ENCODE peak calls at places on chromosomes 12 and 14, in nine cellular contexts. H is ascending aorta, L is colonic mucosa, W is psoas muscle, V is aorta, Z is mesenchymal stem cell, N is HCT116, F is tibial artery, E is MM.1S. O is an unnamed sample. For H3K4me1, the result is how much of the 10 kb centered on the place peaks cover.

GRCh38 chr14:59308706-59309105 is 120.2 kb downstream of the DAAM1 start:
- DNase-seq in L (no peak), H (no peak), E (no peak), V (no peak), Z (no peak), F (no peak), W (no peak), N (no peak), O (no peak)

GRCh38 chr12:90250766-90251165 is 542.1 kb upstream of the ATP2B1 start:
- DNase-seq in Z (no peak), H (no peak), E (peak), F (peak), N (no peak), W (peak), L (peak), V (peak), O (no peak)

GRCh38 chr12:123478762-123479161 is 20.8 kb downstream of the SNRNP35 start:
- DNase-seq in L (no peak), N (no peak), F (peak), Z (no peak), H (peak), V (peak), W (peak), E (no peak), O (peak)

GRCh38 chr12:42284157-42284556 is 41.7 kb downstream of the ZCRB1 start:
- DNase-seq in E (no peak), V (no peak), N (no peak), H (no peak), F (no peak), Z (no peak), W (no peak), L (no peak), O (no peak)

GRCh38 chr12:95117178-95117599 is 43.8 kb upstream of the NR2C1 start:
- DNase-seq in L (peak), H (no peak), F (peak), W (no peak), V (peak), N (peak), Z (peak), E (peak), O (no peak)

GRCh38 chr14:24298892-24299254 is 707 bp downstream of the DHRS1 start:
- DNase-seq in E (no peak), H (no peak), V (no peak), W (no peak), Z (peak), N (peak), L (peak), F (no peak), O (no peak)

GRCh38 chr14:30214456-30215090 is 286.9 kb upstream of the PRKD1 start:
- DNase-seq in E (peak), Z (peak), N (peak), L (no peak), W (no peak), H (no peak), F (no peak), V (no peak), O (no peak)

GRCh38 chr12:6372403-6373003 is 2.9 kb downstream of the SCNN1A start:
- DNase-seq in L (no peak), H (no peak), Z (peak), F (no peak), E (peak), V (peak), W (no peak), N (peak), O (no peak)

GRCh38 chr12:102349079-102349478 is 131.3 kb downstream of the IGF1 start:
- DNase-seq in W (no peak), F (no peak), N (no peak), E (no peak), L (no peak), V (no peak), Z (no peak), H (no peak), O (no peak)

GRCh38 chr12:96205909-96206308 is 11.7 kb downstream of the ELK3 start:
- DNase-seq in E (no peak), Z (no peak), F (no peak), N (no peak), W (no peak), V (no peak), L (no peak), H (no peak), O (no peak)
- H3K4me1 ChIP-seq in E (half or more), Z (under half), F (under half), N (under half), W (under half), V (under half), L (under half), H (under half), O (half or more)

GRCh38 chr14:79325557-79325956 is 885.7 kb downstream of the DIO2 start:
- DNase-seq in L (no peak), Z (no peak), F (no peak), W (no peak), N (no peak), H (no peak), E (no peak), V (no peak), O (no peak)

GRCh38 chr14:79328863-79329262 is 882.4 kb downstream of the DIO2 start:
- DNase-seq in N (no peak), L (no peak), H (no peak), F (no peak), V (no peak), E (no peak), W (no peak), Z (peak), O (no peak)

GRCh38 chr14:79320561-79320960 is 890.7 kb downstream of the DIO2 start:
- DNase-seq in N (no peak), V (no peak), W (no peak), F (no peak), H (no peak), L (no peak), E (no peak), Z (no peak), O (no peak)

DNA sequence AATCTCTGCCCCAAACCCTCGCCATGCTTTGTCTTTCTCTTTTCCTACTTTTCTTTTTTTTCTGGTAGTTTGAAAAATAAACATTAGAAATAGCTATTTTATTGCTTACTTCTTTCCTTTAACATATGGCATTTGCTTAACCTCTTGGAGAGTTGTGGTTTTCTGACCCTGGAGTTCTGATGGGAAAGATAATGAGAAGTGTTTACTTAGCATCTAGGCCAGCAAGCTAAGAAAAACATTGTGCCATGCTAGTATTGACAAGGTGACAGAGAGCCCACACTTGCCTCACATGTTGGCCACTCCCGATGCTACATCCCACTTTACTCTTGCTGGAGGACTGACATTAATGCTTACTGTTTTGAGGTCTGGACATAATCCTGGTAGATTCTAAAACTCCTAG is 886.2 kb downstream of the DIO2 start:
- DNase-seq in V (no peak), L (no peak), H (no peak), Z (peak), E (no peak), F (no peak), N (no peak), W (no peak), O (no peak)
- H3K27ac ChIP-seq in V (no peak), L (no peak), H (no peak), Z (no peak), E (no peak), F (no peak), N (no peak), W (no peak), O (no peak)

DNA sequence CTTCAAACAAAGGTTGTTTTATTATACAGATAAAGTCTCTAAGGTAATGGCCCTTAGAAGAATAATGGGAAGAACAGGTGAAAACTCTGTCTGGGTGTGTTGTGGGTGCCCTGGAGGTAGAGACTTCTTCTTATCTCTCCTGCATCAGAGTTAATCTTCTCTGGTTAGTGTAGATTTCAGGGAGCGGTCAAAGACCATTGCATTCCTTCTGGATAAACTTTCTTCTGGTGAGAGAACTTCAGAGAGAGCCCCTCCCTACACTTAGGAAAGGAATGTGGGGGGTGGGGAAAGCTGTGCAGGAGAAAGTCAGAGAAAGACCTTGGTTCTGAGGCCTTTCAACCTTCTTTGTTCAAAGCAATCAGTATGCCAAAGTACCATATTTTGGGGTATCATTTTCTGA is 658.5 kb downstream of the DIO2 start:
- DNase-seq in E (no peak), W (no peak), H (no peak), N (no peak), F (no peak), L (no peak), V (no peak), Z (no peak), O (no peak)
- H3K4me1 ChIP-seq in E (under half), W (under half), H (under half), N (under half), F (under half), L (under half), V (under half), Z (under half), O (under half)

GRCh38 chr12:21615441-21615840 is 10.8 kb upstream of the GYS2 start:
- DNase-seq in H (no peak), E (no peak), V (no peak), F (no peak), W (no peak), L (no peak), N (no peak), Z (no peak), O (no peak)
- H3K27ac ChIP-seq in H (no peak), E (no peak), V (no peak), F (no peak), W (no peak), L (no peak), N (no peak), Z (no peak), O (no peak)

O was measured in heart right ventricle.